ENCODE peak calls at places on chromosome 9, in five cellular contexts. Q is fibroblast of lung; N is left ventricle myocardium inferior; E is neural progenitor cell; Y is CD4-positive, alpha-beta T cell. P is an unnamed sample.

GRCh38 chr9:122131401-122131921 is 28.1 kb downstream of the NDUFA8 start:
- DNase-seq in N (peak; percentile 43), Q (no peak), Y (no peak), E (peak; percentile 74), P (no peak)

GRCh38 chr9:79080536-79080935 is 491.2 kb upstream of the TLE4 start:
- DNase-seq in N (no peak), Q (peak; percentile 27), E (no peak), Y (no peak), P (no peak)

GRCh38 chr9:130042406-130042930 is 521 bp downstream of the FNBP1 start:
- DNase-seq in E (peak; percentile 76), N (peak; percentile 26), Y (no peak), Q (peak; percentile 17), P (no peak)

GRCh38 chr9:77807295-77807694 is 159.2 kb upstream of the GNA14 start:
- DNase-seq in Y (no peak), N (no peak), Q (peak; percentile 91), E (no peak), P (no peak)

GRCh38 chr9:123712399-123712798 is 217.5 kb downstream of the DENND1A start:
- DNase-seq in Y (no peak), E (no peak), N (no peak), Q (no peak), P (no peak)

GRCh38 chr9:93954436-93955355 is at the start of gene BARX1:
- DNase-seq in Y (no peak), E (peak; percentile 71), N (no peak), Q (no peak), P (no peak)

GRCh38 chr9:83166369-83166768 is 103.4 kb upstream of the RASEF start:
- DNase-seq in Q (peak; percentile 9), Y (no peak), N (no peak), E (no peak), P (peak; percentile 20)

GRCh38 chr9:91639054-91639453 is 215.4 kb upstream of the NFIL3 start:
- DNase-seq in Q (no peak), N (no peak), Y (no peak), E (no peak), P (peak; percentile 17)

GRCh38 chr9:92163276-92163675 is 48.1 kb upstream of the SPTLC1 start:
- DNase-seq in E (no peak), Q (no peak), Y (no peak), N (no peak), P (no peak)

GRCh38 chr9:130128782-130129424 is 43.3 kb upstream of the NCS1 start:
- DNase-seq in N (peak; percentile 42), Y (peak; percentile 40), Q (peak; percentile 99), E (no peak), P (peak; percentile 19)

GRCh38 chr9:35618854-35619799 is 914 bp upstream of the CD72 start:
- DNase-seq in Q (no peak), N (no peak), E (no peak), Y (no peak), P (peak; percentile 65)

GRCh38 chr9:104794070-104794469 is 30.1 kb downstream of the NIPSNAP3B start:
- DNase-seq in E (no peak), Y (no peak), Q (no peak), N (no peak), P (no peak)

GRCh38 chr9:87519415-87519989 is 21.8 kb downstream of the DAPK1 start:
- DNase-seq in Q (no peak), N (no peak), Y (no peak), E (no peak), P (no peak)

GRCh38 chr9:132670816-132671371 is 630 bp downstream of the GTF3C4 start:
- DNase-seq in E (peak; percentile 79), Y (peak; percentile 33), Q (no peak), N (no peak), P (peak; percentile 14)

GRCh38 chr9:97756991-97757390 is 59.9 kb upstream of the XPA start:
- DNase-seq in Q (no peak), Y (no peak), N (no peak), E (no peak), P (no peak)

GRCh38 chr9:70080481-70081119 is 37.0 kb downstream of the MAMDC2 start:
- DNase-seq in E (no peak), N (no peak), Q (peak; percentile 85), Y (no peak), P (no peak)

GRCh38 chr9:136152543-136152866 is 33.8 kb upstream of the TMEM250 start:
- DNase-seq in E (no peak), Y (no peak), N (no peak), Q (no peak), P (no peak)

GRCh38 chr9:76441551-76442322 is 17.2 kb upstream of the GCNT1 start:
- DNase-seq in N (no peak), Q (peak; percentile 97), Y (no peak), E (no peak), P (no peak)

GRCh38 chr9:79858509-79858908 is 286.7 kb downstream of the TLE4 start:
- DNase-seq in Q (peak; percentile 4), Y (no peak), E (no peak), N (no peak), P (peak; percentile 55)

GRCh38 chr9:4225291-4226119 is 74.4 kb downstream of the GLIS3 start:
- DNase-seq in Y (no peak), Q (peak; percentile 99), N (no peak), E (no peak), P (no peak)

GRCh38 chr9:72356019-72356653 is 8.9 kb downstream of the ZFAND5 start:
- DNase-seq in E (no peak), Y (no peak), N (no peak), Q (no peak), P (no peak)

GRCh38 chr9:23621166-23621565 is 204.9 kb downstream of the ELAVL2 start:
- DNase-seq in Q (peak; percentile 78), N (no peak), Y (no peak), E (no peak), P (no peak)

GRCh38 chr9:108963459-108964143 is 29.4 kb downstream of the ABITRAM start:
- DNase-seq in Y (no peak), N (peak; percentile 29), Q (no peak), E (no peak), P (no peak)

GRCh38 chr9:95462419-95463121 is 54.2 kb downstream of the PTCH1 start:
- DNase-seq in Q (peak; percentile 86), E (peak; percentile 70), Y (peak; percentile 67), N (peak; percentile 55), P (peak; percentile 76)

GRCh38 chr9:95468791-95469190 is 48.0 kb downstream of the PTCH1 start:
- DNase-seq in E (no peak), Y (no peak), Q (no peak), N (no peak), P (no peak)

GRCh38 chr9:95463145-95464060 is 53.4 kb downstream of the PTCH1 start:
- DNase-seq in Y (no peak), Q (no peak), N (no peak), E (peak; percentile 31), P (no peak)

GRCh38 chr9:95461448-95462381 is 55.1 kb downstream of the PTCH1 start:
- DNase-seq in E (no peak), N (no peak), Q (no peak), Y (no peak), P (no peak)

GRCh38 chr9:95465115-95465514 is 51.7 kb downstream of the PTCH1 start:
- DNase-seq in Y (no peak), Q (no peak), E (no peak), N (no peak), P (no peak)
- H3K27ac ChIP-seq in Y (no peak overlapping the region), Q (no peak overlapping the region), E (no peak overlapping the region), N (no peak overlapping the region), P (no peak overlapping the region)

DNA sequence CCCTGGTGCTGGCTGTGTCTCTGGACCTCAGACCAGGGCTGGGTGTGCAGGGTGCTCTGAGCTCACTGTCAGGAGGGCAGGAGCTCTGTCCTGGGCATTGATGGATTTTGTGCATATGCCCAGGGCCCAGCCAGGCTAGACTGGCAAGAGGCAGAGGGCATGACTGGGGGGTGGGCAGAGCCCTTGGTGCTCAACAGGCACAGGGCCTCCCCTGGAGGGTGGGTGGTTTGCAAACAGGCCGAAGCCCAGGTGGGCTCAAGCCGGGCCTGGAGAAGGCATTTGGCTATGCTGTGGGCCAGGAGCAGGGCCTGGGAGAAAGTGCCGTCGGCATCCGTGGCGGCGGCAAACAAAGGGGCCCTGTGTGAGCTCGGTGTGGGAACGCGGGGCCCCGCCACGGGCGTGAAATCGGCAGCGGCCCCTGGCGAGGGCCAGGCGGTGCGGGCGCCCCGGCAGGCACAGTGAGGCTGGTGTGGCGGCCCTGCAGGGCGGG is 1.9 kb upstream of the NRARP start:
- DNase-seq in Q (no peak), N (no peak), Y (no peak), E (peak; percentile 25), P (no peak)
- H3K27ac ChIP-seq in Q (no peak overlapping the region), N (peak overlapping the region; percentile 91), Y (no peak overlapping the region), E (no peak overlapping the region), P (peak overlapping the region; percentile 91)

GRCh38 chr9:128073260-128073886 is 5.3 kb downstream of the SLC25A25 start:
- DNase-seq in Y (no peak), Q (no peak), N (no peak), E (no peak), P (peak; percentile 77)
- H3K27ac ChIP-seq in Y (peak overlapping the region; percentile 65), Q (peak overlapping the region; percentile 74), N (peak overlapping the region; percentile 82), E (no peak overlapping the region), P (peak overlapping the region; percentile 95)

GRCh38 chr9:126694206-126695081 is 80.7 kb downstream of the LMX1B start:
- DNase-seq in Y (no peak), Q (no peak), E (peak; percentile 3), N (no peak), P (no peak)
- H3K27ac ChIP-seq in Y (no peak overlapping the region), Q (no peak overlapping the region), E (no peak overlapping the region), N (no peak overlapping the region), P (no peak overlapping the region)

GRCh38 chr9:114825126-114825525 is 19.3 kb upstream of the TNFSF15 start:
- DNase-seq in N (no peak), Q (no peak), Y (no peak), E (no peak), P (no peak)

GRCh38 chr9:114824130-114824529 is 18.3 kb upstream of the TNFSF15 start:
- DNase-seq in Y (no peak), Q (peak; percentile 82), N (no peak), E (no peak), P (no peak)

GRCh38 chr9:114830546-114830945 is 24.7 kb upstream of the TNFSF15 start:
- DNase-seq in E (no peak), Q (no peak), N (no peak), Y (no peak), P (no peak)

GRCh38 chr9:114829686-114830085 is 23.8 kb upstream of the TNFSF15 start:
- DNase-seq in N (no peak), E (no peak), Y (no peak), Q (peak; percentile 57), P (no peak)

DNA sequence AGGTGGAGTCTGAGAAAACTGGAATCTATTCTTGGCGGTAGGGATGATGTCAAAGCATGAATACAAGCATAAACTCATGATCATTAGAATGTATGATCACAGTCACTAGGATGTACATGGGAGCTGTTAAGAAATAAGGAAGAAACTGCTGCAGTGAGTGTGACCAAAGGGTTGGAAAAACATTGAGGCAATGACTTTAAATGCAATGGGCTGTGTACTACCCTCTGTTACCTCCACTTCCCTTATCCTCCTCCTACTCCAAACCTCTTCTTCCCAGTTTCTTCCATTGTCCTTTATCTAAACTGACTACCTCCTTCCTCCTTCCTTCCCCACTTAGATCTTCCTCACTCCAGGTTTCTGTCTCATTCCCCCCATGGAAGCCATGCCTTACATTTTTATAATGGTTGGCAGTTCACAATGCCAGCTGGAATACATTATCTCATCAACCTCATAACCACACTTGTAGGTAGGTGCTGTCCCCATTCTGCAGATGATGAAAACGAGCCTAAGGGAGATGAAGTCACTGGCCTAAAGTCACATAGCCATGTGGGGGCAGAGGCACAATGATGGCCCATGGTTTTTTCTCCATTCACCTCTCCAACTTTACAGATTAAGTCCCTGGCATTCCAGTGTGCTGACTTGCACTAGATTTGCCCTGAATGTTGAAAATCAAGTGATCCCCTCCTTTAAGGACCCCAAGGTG is 22.0 kb upstream of the TNFSF15 start:
- DNase-seq in N (no peak), E (no peak), Y (no peak), Q (no peak), P (no peak)
- H3K27ac ChIP-seq in N (no peak overlapping the region), E (no peak overlapping the region), Y (no peak overlapping the region), Q (no peak overlapping the region), P (no peak overlapping the region)